ENCODE peak calls at places on chromosome 1, in nine cellular contexts. P, X, S, K, A, I, D, U and W are unnamed samples.

GRCh38 chr1:184826001-184826400 is 71.3 kb upstream of the EDEM3 start:
- DNase-seq in X (no peak), K (no peak), S (no peak), U (no peak), A (no peak), D (no peak), P (no peak), I (no peak), W (no peak)

GRCh38 chr1:19366599-19367315 is 54.6 kb downstream of the SLC66A1 start:
- DNase-seq in D (no peak), I (no peak), U (no peak), S (no peak), X (no peak), P (no peak), A (no peak), K (no peak), W (no peak)

GRCh38 chr1:181062800-181063428 is 25.6 kb upstream of the IER5 start:
- DNase-seq in D (no peak), P (no peak), X (no peak), U (no peak), K (no peak), S (no peak), I (no peak), A (no peak), W (no peak)

GRCh38 chr1:41282679-41283317 is 40.7 kb upstream of the SCMH1 start:
- DNase-seq in S (peak; percentile 34), D (no peak), A (peak; percentile 18), X (no peak), I (no peak), P (peak; percentile 20), K (peak; percentile 77), U (peak; percentile 71), W (peak; percentile 39)

GRCh38 chr1:207828046-207828445 is 76.2 kb downstream of the CD46 start:
- DNase-seq in X (no peak), I (no peak), S (no peak), D (no peak), U (no peak), P (no peak), K (no peak), A (no peak), W (no peak)

GRCh38 chr1:211638723-211639122 is 36.7 kb downstream of the NEK2 start:
- DNase-seq in U (no peak), A (no peak), I (no peak), P (peak; percentile 19), K (no peak), X (no peak), D (no peak), S (peak; percentile 11), W (no peak)

GRCh38 chr1:172338295-172338735 is 82.2 kb upstream of the C1orf105 start:
- DNase-seq in S (no peak), D (no peak), P (no peak), X (no peak), K (no peak), I (no peak), A (no peak), U (no peak), W (no peak)

GRCh38 chr1:22402336-22403053 is 49.2 kb upstream of the ZBTB40 start:
- DNase-seq in K (no peak), I (no peak), D (no peak), U (no peak), X (no peak), A (no peak), P (no peak), S (no peak), W (no peak)

GRCh38 chr1:42456754-42457089 is 379 bp downstream of the PPCS start:
- DNase-seq in X (peak; percentile 11), P (peak; percentile 65), K (no peak), S (peak; percentile 63), I (no peak), U (no peak), A (peak; percentile 64), D (peak; percentile 65), W (no peak)

GRCh38 chr1:27357281-27358037 is 9.3 kb downstream of the MAP3K6 start:
- DNase-seq in D (peak; percentile 35), U (peak; percentile 84), A (peak; percentile 82), S (peak; percentile 87), X (peak; percentile 59), P (peak; percentile 45), K (peak; percentile 94), I (no peak), W (peak; percentile 65)

GRCh38 chr1:26555550-26555981 is 26.0 kb downstream of the RPS6KA1 start:
- DNase-seq in X (no peak), I (no peak), A (no peak), U (no peak), S (no peak), P (no peak), K (no peak), D (no peak), W (no peak)

GRCh38 chr1:83520797-83521196 is 478.1 kb downstream of the TTLL7 start:
- DNase-seq in I (no peak), X (no peak), D (no peak), P (no peak), U (no peak), A (no peak), K (no peak), S (no peak), W (no peak)

GRCh38 chr1:173868266-173869107 is at the start of gene ZBTB37:
- DNase-seq in X (peak; percentile 75), A (peak; percentile 75), I (peak; percentile 32), P (peak; percentile 68), U (peak; percentile 91), K (peak; percentile 65), D (peak; percentile 72), S (peak; percentile 96), W (peak; percentile 97)